ENCODE peak calls at places on chromosomes 12 and 14, in four cellular contexts. One of them, this sample, is unnamed.

GRCh38 chr12:10582704-10583103 is 30.7 kb downstream of the MAGOHB start:
- DNase-seq in transverse colon: no peak
- DNase-seq in osteoblast: no peak
- DNase-seq in left ventricle myocardium inferior: no peak
- DNase-seq in this sample: no peak

GRCh38 chr12:7075931-7076330 is 15.4 kb downstream of the C1S start:
- DNase-seq in transverse colon: no peak
- DNase-seq in left ventricle myocardium inferior: no peak
- DNase-seq in osteoblast: peak
- DNase-seq in this sample: no peak

GRCh38 chr14:59360923-59361794 is 104.0 kb downstream of the GPR135 start:
- DNase-seq in left ventricle myocardium inferior: peak
- DNase-seq in transverse colon: peak
- DNase-seq in osteoblast: no peak
- DNase-seq in this sample: no peak

GRCh38 chr12:120890963-120891362 is 13.2 kb downstream of the SPPL3 start:
- DNase-seq in transverse colon: no peak
- DNase-seq in left ventricle myocardium inferior: no peak
- DNase-seq in osteoblast: no peak
- DNase-seq in this sample: no peak

GRCh38 chr14:92850492-92850891 is 56.4 kb downstream of the GOLGA5 start:
- DNase-seq in left ventricle myocardium inferior: no peak
- DNase-seq in transverse colon: no peak
- DNase-seq in osteoblast: no peak
- DNase-seq in this sample: peak

GRCh38 chr14:25006961-25007795 is 42.8 kb downstream of the STXBP6 start:
- DNase-seq in osteoblast: peak
- DNase-seq in left ventricle myocardium inferior: no peak
- DNase-seq in transverse colon: no peak
- DNase-seq in this sample: peak

GRCh38 chr14:100291305-100292075 is 14.8 kb downstream of the SLC25A29 start:
- DNase-seq in left ventricle myocardium inferior: no peak
- DNase-seq in transverse colon: peak
- DNase-seq in osteoblast: peak
- DNase-seq in this sample: no peak

GRCh38 chr12:88726806-88727722 is 146.8 kb upstream of the KITLG start:
- DNase-seq in left ventricle myocardium inferior: no peak
- DNase-seq in osteoblast: no peak
- DNase-seq in transverse colon: no peak
- DNase-seq in this sample: peak

GRCh38 chr14:93186461-93186860 is 1.3 kb downstream of the LYSET start:
- DNase-seq in transverse colon: no peak
- DNase-seq in osteoblast: no peak
- DNase-seq in left ventricle myocardium inferior: no peak
- DNase-seq in this sample: no peak

GRCh38 chr12:11482955-11483354 is 87.6 kb upstream of the PRB2 start:
- DNase-seq in left ventricle myocardium inferior: no peak
- DNase-seq in transverse colon: no peak
- DNase-seq in osteoblast: peak
- DNase-seq in this sample: no peak

GRCh38 chr12:46537387-46537959 is 164.9 kb upstream of the SLC38A2 start:
- DNase-seq in transverse colon: no peak
- DNase-seq in osteoblast: no peak
- DNase-seq in left ventricle myocardium inferior: no peak
- DNase-seq in this sample: no peak

GRCh38 chr14:104404922-104405321 is 174.6 kb upstream of the C14orf180 start:
- DNase-seq in transverse colon: no peak
- DNase-seq in left ventricle myocardium inferior: no peak
- DNase-seq in osteoblast: no peak
- DNase-seq in this sample: no peak

GRCh38 chr14:74414793-74415437 is 11.1 kb downstream of the SYNDIG1L start:
- DNase-seq in left ventricle myocardium inferior: no peak
- DNase-seq in transverse colon: no peak
- DNase-seq in osteoblast: no peak
- DNase-seq in this sample: no peak

GRCh38 chr12:129607293-129607692 is 296.5 kb downstream of the TMEM132D start:
- DNase-seq in transverse colon: no peak
- DNase-seq in left ventricle myocardium inferior: no peak
- DNase-seq in osteoblast: no peak
- DNase-seq in this sample: no peak

GRCh38 chr12:38152816-38153736 is 163.5 kb upstream of the ALG10B start:
- DNase-seq in osteoblast: no peak
- DNase-seq in left ventricle myocardium inferior: no peak
- DNase-seq in transverse colon: no peak
- DNase-seq in this sample: no peak

GRCh38 chr12:92739099-92739498 is 36.3 kb downstream of the PLEKHG7 start:
- DNase-seq in transverse colon: no peak
- DNase-seq in osteoblast: no peak
- DNase-seq in left ventricle myocardium inferior: no peak
- DNase-seq in this sample: no peak

GRCh38 chr12:123982269-123982668 is 9.3 kb downstream of the ZNF664 start:
- DNase-seq in osteoblast: no peak
- DNase-seq in transverse colon: no peak
- DNase-seq in left ventricle myocardium inferior: no peak
- DNase-seq in this sample: no peak

GRCh38 chr14:63760014-63760413 is 32.1 kb upstream of the SGPP1 start:
- DNase-seq in transverse colon: no peak
- DNase-seq in osteoblast: no peak
- DNase-seq in left ventricle myocardium inferior: no peak
- DNase-seq in this sample: no peak

GRCh38 chr12:95202691-95203476 is 14.4 kb downstream of the FGD6 start:
- DNase-seq in osteoblast: no peak
- DNase-seq in transverse colon: no peak
- DNase-seq in left ventricle myocardium inferior: no peak
- DNase-seq in this sample: no peak

GRCh38 chr12:118884226-118884625 is 97.1 kb upstream of the SRRM4 start:
- DNase-seq in transverse colon: no peak
- DNase-seq in left ventricle myocardium inferior: no peak
- DNase-seq in osteoblast: no peak
- DNase-seq in this sample: no peak

GRCh38 chr14:62691613-62692489 is 353.4 kb downstream of the KCNH5 start:
- DNase-seq in transverse colon: no peak
- DNase-seq in left ventricle myocardium inferior: no peak
- DNase-seq in osteoblast: no peak
- DNase-seq in this sample: peak

GRCh38 chr12:4270670-4271432 is 2.7 kb upstream of the CCND2 start:
- DNase-seq in left ventricle myocardium inferior: peak
- DNase-seq in transverse colon: peak
- DNase-seq in osteoblast: no peak
- DNase-seq in this sample: no peak

GRCh38 chr12:4268549-4269181 is 4.9 kb upstream of the CCND2 start:
- DNase-seq in osteoblast: no peak
- DNase-seq in left ventricle myocardium inferior: no peak
- DNase-seq in transverse colon: no peak
- DNase-seq in this sample: no peak

GRCh38 chr12:4267904-4268548 is 5.5 kb upstream of the CCND2 start:
- DNase-seq in transverse colon: no peak
- DNase-seq in osteoblast: no peak
- DNase-seq in left ventricle myocardium inferior: no peak
- DNase-seq in this sample: no peak

GRCh38 chr12:4270016-4270669 is 3.4 kb upstream of the CCND2 start:
- DNase-seq in left ventricle myocardium inferior: no peak
- DNase-seq in transverse colon: peak
- DNase-seq in osteoblast: no peak
- DNase-seq in this sample: no peak

DNA sequence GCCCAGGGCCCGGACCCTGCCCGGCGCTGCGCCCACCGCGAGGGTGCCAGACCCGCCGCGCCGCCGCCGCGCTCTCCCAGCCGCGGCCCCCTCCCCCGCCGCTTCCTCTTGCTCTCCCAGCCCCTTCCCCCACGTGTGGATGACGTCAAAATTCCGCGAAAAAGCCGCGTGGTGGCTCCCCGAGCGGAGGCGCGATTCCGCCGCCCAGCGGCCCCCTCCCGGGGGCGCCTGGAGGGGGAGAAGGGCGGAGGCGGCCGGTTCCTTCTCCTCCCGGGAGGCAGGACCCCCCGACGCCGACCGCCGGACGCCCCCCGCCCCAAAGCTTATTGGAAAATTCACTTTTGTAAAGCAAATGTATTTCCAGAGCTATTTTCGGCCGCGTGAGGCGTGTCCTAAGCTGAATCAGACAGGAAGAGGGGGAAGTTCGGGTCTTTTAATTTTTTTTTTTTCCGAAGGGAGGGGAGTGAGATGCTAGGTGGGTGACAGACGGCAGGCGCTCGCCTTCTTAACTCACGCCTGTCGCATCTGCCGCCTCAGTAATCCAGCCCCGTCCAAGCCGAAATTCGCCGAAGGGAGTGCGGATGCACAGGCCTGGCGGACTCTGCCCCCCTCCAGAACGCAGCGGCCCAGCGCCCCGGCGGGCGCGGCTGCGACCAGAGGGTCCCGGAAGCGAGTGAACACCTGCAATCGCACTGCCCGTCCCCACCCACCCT is 4.1 kb upstream of the CCND2 start:
- DNase-seq in transverse colon: peak
- DNase-seq in left ventricle myocardium inferior: peak
- DNase-seq in osteoblast: no peak
- DNase-seq in this sample: no peak
- TF ChIP-seq CTCF in transverse colon: no peak
- TF ChIP-seq CTCF in left ventricle myocardium inferior: peak
- TF ChIP-seq CTCF in osteoblast: no peak
- TF ChIP-seq CTCF in this sample: no peak

DNA sequence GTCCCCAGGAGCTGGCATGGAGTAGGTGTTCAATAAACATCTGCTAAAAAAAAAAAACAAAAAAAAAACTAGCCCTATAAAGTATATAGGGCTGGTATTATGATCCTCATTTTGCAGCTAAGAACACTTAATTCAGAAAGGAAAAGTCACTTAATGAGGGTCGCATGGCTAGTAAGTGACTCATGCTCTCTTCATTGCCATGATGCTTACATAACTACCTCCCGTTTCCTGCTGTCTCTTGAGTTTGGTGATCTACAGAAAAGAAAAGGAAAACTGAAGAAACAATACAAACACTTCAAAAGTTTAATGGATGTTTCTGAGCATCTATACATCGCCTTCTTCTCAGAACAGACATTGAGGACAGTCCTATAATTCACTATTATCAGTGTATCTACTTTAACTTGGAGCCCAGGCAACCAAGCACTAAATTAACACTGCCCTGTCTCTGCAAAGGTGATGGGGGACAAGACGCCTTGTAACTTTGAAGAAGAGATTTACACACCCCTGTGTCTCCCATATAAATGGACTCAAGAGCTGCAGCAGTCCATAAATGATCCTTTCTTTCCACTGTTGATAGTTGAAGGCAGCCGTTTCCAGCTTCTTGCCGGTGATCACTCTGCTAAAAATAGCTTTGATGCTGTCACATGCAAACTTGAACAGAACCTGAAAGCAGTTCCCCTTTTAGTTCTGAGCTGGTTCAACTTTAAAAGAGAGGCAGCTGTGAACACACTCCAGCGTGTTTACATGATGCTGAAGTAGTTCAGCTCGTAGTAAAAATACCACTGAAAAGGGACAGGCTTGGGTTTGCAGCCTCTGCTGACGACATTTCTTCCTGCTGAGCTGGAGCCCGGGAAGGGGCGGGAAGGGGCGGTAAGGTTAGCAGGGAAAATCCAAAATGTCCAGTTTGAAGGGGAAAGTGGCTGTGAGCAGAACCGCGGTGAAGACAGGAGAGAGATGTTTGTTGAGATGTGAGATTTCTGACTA is 113.3 kb downstream of the FOXN3 start:
- DNase-seq in transverse colon: peak
- DNase-seq in left ventricle myocardium inferior: peak
- DNase-seq in osteoblast: peak
- DNase-seq in this sample: peak
- H3K4me3 ChIP-seq in transverse colon: no peak
- H3K4me3 ChIP-seq in left ventricle myocardium inferior: peak
- H3K4me3 ChIP-seq in osteoblast: peak
- H3K4me3 ChIP-seq in this sample: peak

DNA sequence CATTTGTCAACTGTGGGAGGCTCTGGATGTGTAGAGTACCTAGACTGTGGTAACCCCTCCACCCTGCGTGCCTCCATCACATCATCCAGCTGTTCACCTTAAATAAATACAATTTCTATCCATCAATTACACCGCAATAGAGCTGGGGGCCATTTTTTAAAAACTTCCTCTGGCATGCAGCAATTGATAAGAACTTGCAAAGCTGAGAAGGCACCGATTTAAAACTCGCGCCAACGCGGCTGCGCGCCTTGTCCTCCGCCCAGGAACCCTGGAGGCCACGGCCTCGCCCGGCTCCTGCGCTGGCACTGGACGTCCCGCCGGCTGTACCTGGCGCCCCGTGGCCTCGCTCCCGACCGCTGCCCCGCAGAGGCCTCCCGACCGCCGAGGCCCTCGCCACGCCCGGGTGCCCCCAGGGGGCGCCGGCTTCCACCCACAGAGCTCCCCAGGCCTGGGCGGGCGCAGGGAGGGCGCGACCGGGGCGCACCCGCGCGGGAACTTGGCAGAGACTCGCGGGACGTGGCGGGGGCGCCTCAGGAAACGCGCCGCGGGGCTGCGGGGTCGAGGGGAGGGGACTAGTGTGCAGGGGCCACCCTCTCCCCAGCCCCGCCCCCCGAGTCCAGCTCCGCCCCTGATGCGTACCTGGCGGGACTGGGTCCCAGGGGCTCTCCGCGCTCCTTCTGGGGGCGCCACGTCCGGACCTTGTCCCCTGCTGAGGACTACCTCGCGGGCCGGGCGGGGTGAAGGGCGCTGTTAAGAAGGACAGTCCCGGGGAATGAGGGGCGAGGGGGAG is 65.6 kb downstream of the TNFAIP2 start:
- DNase-seq in osteoblast: no peak
- DNase-seq in left ventricle myocardium inferior: peak
- DNase-seq in transverse colon: peak
- DNase-seq in this sample: no peak
- TF ChIP-seq CTCF in osteoblast: no peak
- TF ChIP-seq CTCF in left ventricle myocardium inferior: peak
- TF ChIP-seq CTCF in transverse colon: no peak
- TF ChIP-seq CTCF in this sample: peak

DNA sequence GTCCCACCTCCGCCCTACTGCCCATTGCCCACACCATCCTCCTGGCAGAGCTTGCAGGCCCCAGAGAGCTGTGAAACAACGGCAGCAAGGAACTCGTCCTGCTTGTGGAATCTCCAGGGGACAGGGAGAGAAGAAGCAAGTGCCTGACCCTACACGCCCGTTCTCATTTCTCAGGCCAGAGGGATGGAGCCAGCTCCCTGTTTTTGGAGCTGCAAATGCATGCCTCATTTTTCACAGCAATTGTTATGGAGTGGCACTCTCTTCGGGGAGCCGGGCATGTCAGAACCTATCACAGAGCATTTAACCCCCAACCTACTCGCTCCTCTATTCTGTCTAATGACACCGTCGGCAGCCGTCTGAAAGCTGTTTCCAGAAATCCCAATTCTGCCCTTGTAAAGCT is 222.3 kb upstream of the NOS1 start:
- DNase-seq in osteoblast: no peak
- DNase-seq in transverse colon: no peak
- DNase-seq in left ventricle myocardium inferior: no peak
- DNase-seq in this sample: no peak
- H3K4me3 ChIP-seq in osteoblast: no peak
- H3K4me3 ChIP-seq in transverse colon: no peak
- H3K4me3 ChIP-seq in left ventricle myocardium inferior: no peak
- H3K4me3 ChIP-seq in this sample: no peak

This sample was measured in AG04449.